ENCODE peak calls at places on chromosomes 3 and 15, in nine cellular contexts. M is SJSA1, N is right cardiac atrium, H is MM.1S, Q is ovary, B is Caco-2, D is tibial nerve, C is left ventricle myocardium inferior, I is Karpas-422. Y is an unnamed sample.
A peak's percentile ranks its signal among the peaks of the same experiment; 100 is the strongest.

GRCh38 chr3:169886671-169887070 is 16.9 kb upstream of the LRRC31 start:
- DNase-seq in M (no peak), N (peak; percentile 92), I (no peak), H (no peak), C (peak; percentile 77), Q (peak; percentile 31), B (no peak), D (peak; percentile 23), Y (no peak)

GRCh38 chr3:15081960-15082664 is 16.8 kb downstream of the RBSN start:
- DNase-seq in B (no peak), M (no peak), D (no peak), Q (no peak), C (no peak), H (no peak), N (no peak), I (no peak), Y (no peak)

GRCh38 chr3:191253089-191253799 is 54.2 kb downstream of the OSTN start:
- DNase-seq in D (no peak), H (peak; percentile 81), M (no peak), B (no peak), C (no peak), Q (no peak), N (no peak), I (no peak), Y (no peak)

GRCh38 chr15:95302206-95302605 is 1028.3 kb upstream of the NR2F2 start:
- DNase-seq in H (no peak), B (no peak), M (no peak), N (no peak), C (no peak), Q (no peak), D (no peak), I (no peak), Y (no peak)

GRCh38 chr3:99532246-99532645 is 106.1 kb upstream of the COL8A1 start:
- DNase-seq in N (peak; percentile 64), M (peak; percentile 62), C (no peak), I (peak; percentile 71), Q (no peak), B (peak; percentile 66), D (peak; percentile 34), H (no peak), Y (peak; percentile 8)

GRCh38 chr15:101045236-101045646 is 126.1 kb downstream of the LRRK1 start:
- DNase-seq in C (peak; percentile 17), Q (peak; percentile 59), B (no peak), I (no peak), N (no peak), M (peak; percentile 78), D (no peak), H (no peak), Y (no peak)

GRCh38 chr3:64639022-64639421 is 48.8 kb downstream of the ADAMTS9 start:
- DNase-seq in D (no peak), Q (no peak), C (no peak), M (no peak), I (no peak), N (no peak), H (no peak), B (no peak), Y (no peak)

GRCh38 chr3:12405432-12406272 is 78.6 kb upstream of the TSEN2 start:
- DNase-seq in Q (peak; percentile 56), B (peak; percentile 84), N (peak; percentile 90), I (no peak), M (peak; percentile 57), H (no peak), C (peak; percentile 75), D (peak; percentile 60), Y (no peak)

GRCh38 chr3:175121225-175121624 is 262.1 kb downstream of the NAALADL2 start:
- DNase-seq in H (peak; percentile 33), Q (no peak), N (no peak), M (no peak), D (no peak), I (peak; percentile 43), B (peak; percentile 47), C (no peak), Y (no peak)

GRCh38 chr3:124461838-124462632 is 268.2 kb upstream of the UMPS start:
- DNase-seq in M (no peak), Q (no peak), B (no peak), N (no peak), H (no peak), C (no peak), I (no peak), D (no peak), Y (no peak)

GRCh38 chr3:188286087-188286513 is 132.1 kb downstream of the LPP start:
- DNase-seq in C (no peak), N (no peak), I (no peak), M (peak; percentile 85), H (no peak), B (no peak), Q (no peak), D (peak; percentile 69), Y (no peak)

GRCh38 chr3:71695000-71695482 is 30.2 kb downstream of the EIF4E3 start:
- DNase-seq in H (no peak), I (no peak), B (no peak), D (no peak), Q (no peak), N (no peak), M (no peak), C (no peak), Y (no peak)

GRCh38 chr3:64163019-64163754 is 62.1 kb downstream of the PRICKLE2 start:
- DNase-seq in N (no peak), M (no peak), I (no peak), C (no peak), B (no peak), D (no peak), H (no peak), Q (no peak), Y (no peak)

GRCh38 chr3:183560607-183561006 is 5.1 kb upstream of the KLHL6 start:
- DNase-seq in B (peak; percentile 51), D (no peak), I (peak; percentile 84), H (peak; percentile 89), M (no peak), N (no peak), C (no peak), Q (no peak), Y (peak; percentile 15)

GRCh38 chr15:88300018-88300549 is 43.5 kb upstream of the NTRK3 start:
- DNase-seq in H (no peak), M (no peak), Q (no peak), D (no peak), I (no peak), C (no peak), B (no peak), N (no peak), Y (no peak)
- H3K27me3 ChIP-seq in H (no peaks in the 10 kb centered on the region), M (no peaks in the 10 kb centered on the region), Q (no peaks in the 10 kb centered on the region), D (no peaks in the 10 kb centered on the region), I (no peaks in the 10 kb centered on the region), C (peaks cover 64% of the 10 kb centered on the region), B (no peaks in the 10 kb centered on the region), N (no peaks in the 10 kb centered on the region), Y (no peaks in the 10 kb centered on the region)

GRCh38 chr15:98163319-98164030 is 203.0 kb downstream of the ARRDC4 start:
- DNase-seq in B (no peak), M (no peak), I (no peak), N (no peak), D (no peak), C (no peak), Q (no peak), H (no peak), Y (no peak)

GRCh38 chr15:98164573-98164972 is 204.1 kb downstream of the ARRDC4 start:
- DNase-seq in Q (no peak), H (no peak), N (no peak), D (no peak), B (no peak), M (no peak), I (no peak), C (no peak), Y (no peak)

GRCh38 chr15:98160236-98160635 is 199.7 kb downstream of the ARRDC4 start:
- DNase-seq in Q (no peak), H (peak; percentile 68), I (peak; percentile 59), B (no peak), M (no peak), N (no peak), C (no peak), D (no peak), Y (peak; percentile 77)

GRCh38 chr15:98169551-98169950 is 209.0 kb downstream of the ARRDC4 start:
- DNase-seq in D (no peak), C (no peak), N (no peak), B (no peak), H (no peak), M (no peak), Q (no peak), I (no peak), Y (no peak)

DNA sequence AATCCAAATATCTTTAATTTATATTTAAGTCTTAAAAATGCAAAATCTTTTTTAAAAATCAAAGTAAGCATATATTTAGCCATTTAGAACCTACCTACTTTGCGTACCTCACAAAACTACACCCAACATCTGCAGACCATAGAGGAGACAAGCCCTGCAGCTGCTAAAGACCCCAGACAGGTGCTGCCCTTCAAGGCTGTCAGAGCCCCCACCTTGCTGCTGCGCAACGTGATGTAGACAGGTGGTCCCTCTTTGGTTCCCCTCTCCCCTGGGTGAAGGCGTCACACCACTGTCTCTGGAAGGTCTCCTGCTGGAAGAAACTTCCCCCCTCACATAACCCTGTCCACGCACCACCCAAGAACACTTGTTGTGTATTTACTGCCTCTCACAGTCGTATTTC is 204.5 kb downstream of the ARRDC4 start:
- DNase-seq in N (no peak), H (no peak), B (no peak), Q (no peak), C (no peak), M (no peak), I (no peak), D (no peak), Y (no peak)
- H3K27me3 ChIP-seq in N (no peaks in the 10 kb centered on the region), H (no peaks in the 10 kb centered on the region), B (no peaks in the 10 kb centered on the region), Q (no peaks in the 10 kb centered on the region), C (peaks cover 62% of the 10 kb centered on the region), M (no peaks in the 10 kb centered on the region), I (no peaks in the 10 kb centered on the region), D (no peaks in the 10 kb centered on the region), Y (no peaks in the 10 kb centered on the region)

GRCh38 chr3:134797816-134798451 is 2.9 kb downstream of the EPHB1 start:
- DNase-seq in B (no peak), Q (no peak), C (no peak), N (no peak), D (no peak), I (no peak), H (no peak), M (no peak), Y (no peak)

GRCh38 chr3:134794950-134795775 is at the start of gene EPHB1:
- DNase-seq in H (peak; percentile 92), Q (peak; percentile 74), N (peak; percentile 88), D (peak; percentile 59), C (peak; percentile 77), B (peak; percentile 83), I (peak; percentile 95), M (peak; percentile 78), Y (peak; percentile 16)

GRCh38 chr3:134797080-134797801 is 2.2 kb downstream of the EPHB1 start:
- DNase-seq in B (no peak), I (no peak), C (no peak), M (no peak), N (no peak), D (no peak), Q (no peak), H (no peak), Y (no peak)

GRCh38 chr3:134795776-134796312 is 784 bp downstream of the EPHB1 start:
- DNase-seq in C (no peak), M (no peak), B (no peak), N (no peak), H (peak; percentile 10), I (no peak), Q (peak; percentile 19), D (no peak), Y (no peak)

GRCh38 chr3:134796313-134797079 is 1.4 kb downstream of the EPHB1 start:
- DNase-seq in I (no peak), H (no peak), N (no peak), D (no peak), B (no peak), C (no peak), M (no peak), Q (peak; percentile 20), Y (no peak)
- H3K27me3 ChIP-seq in I (no peaks in the 10 kb centered on the region), H (peaks cover 18% of the 10 kb centered on the region), N (no peaks in the 10 kb centered on the region), D (no peaks in the 10 kb centered on the region), B (peaks cover 3% of the 10 kb centered on the region), C (peaks cover 63% of the 10 kb centered on the region), M (peaks cover 33% of the 10 kb centered on the region), Q (no peaks in the 10 kb centered on the region), Y (peaks cover 2% of the 10 kb centered on the region)

GRCh38 chr15:70347766-70348558 is 250.2 kb upstream of the TLE3 start:
- DNase-seq in B (no peak), C (no peak), D (peak; percentile 1), Q (no peak), I (peak; percentile 71), M (no peak), N (no peak), H (no peak), Y (no peak)
- H3K27me3 ChIP-seq in B (no peaks in the 10 kb centered on the region), C (peaks cover 56% of the 10 kb centered on the region), D (no peaks in the 10 kb centered on the region), Q (no peaks in the 10 kb centered on the region), I (no peaks in the 10 kb centered on the region), M (peaks cover 2% of the 10 kb centered on the region), N (no peaks in the 10 kb centered on the region), H (no peaks in the 10 kb centered on the region), Y (no peaks in the 10 kb centered on the region)

Y was measured in CD4-positive, CD25-positive, alpha-beta regulatory T cell.